ENCODE peak calls at places on chromosomes 12 and 14, in seven cellular contexts. One of them, this sample, is unnamed.

GRCh38 chr12:93419388-93420034 is 22.2 kb downstream of the UBE2N start:
- DNase-seq in fibroblast of mammary gland: peak; percentile 76
- DNase-seq in neural progenitor cell: peak; percentile 42
- DNase-seq in WTC11: no peak
- DNase-seq in stomach: no peak
- DNase-seq in bronchial epithelial cell: peak; percentile 67
- DNase-seq in foreskin keratinocyte: no peak
- DNase-seq in this sample: no peak

GRCh38 chr12:79250186-79250585 is 385.6 kb downstream of the SYT1 start:
- DNase-seq in fibroblast of mammary gland: peak; percentile 45
- DNase-seq in neural progenitor cell: no peak
- DNase-seq in WTC11: no peak
- DNase-seq in stomach: no peak
- DNase-seq in bronchial epithelial cell: peak; percentile 86
- DNase-seq in foreskin keratinocyte: no peak
- DNase-seq in this sample: no peak

GRCh38 chr12:6551496-6552139 is 4.2 kb downstream of the IFFO1 start:
- DNase-seq in fibroblast of mammary gland: peak; percentile 73
- DNase-seq in neural progenitor cell: no peak
- DNase-seq in WTC11: no peak
- DNase-seq in stomach: no peak
- DNase-seq in bronchial epithelial cell: peak; percentile 57
- DNase-seq in foreskin keratinocyte: no peak
- DNase-seq in this sample: no peak

GRCh38 chr14:32332415-32333116 is 3.5 kb downstream of the AKAP6 start:
- DNase-seq in fibroblast of mammary gland: no peak
- DNase-seq in neural progenitor cell: no peak
- DNase-seq in WTC11: no peak
- DNase-seq in stomach: no peak
- DNase-seq in bronchial epithelial cell: peak; percentile 82
- DNase-seq in foreskin keratinocyte: peak; percentile 70
- DNase-seq in this sample: no peak

GRCh38 chr12:13100610-13100881 is 2.9 kb downstream of the GSG1 start:
- DNase-seq in fibroblast of mammary gland: no peak
- DNase-seq in neural progenitor cell: no peak
- DNase-seq in WTC11: no peak
- DNase-seq in stomach: no peak
- DNase-seq in bronchial epithelial cell: no peak
- DNase-seq in foreskin keratinocyte: no peak
- DNase-seq in this sample: no peak

GRCh38 chr12:28770329-28770728 is 378.7 kb upstream of the FAR2 start:
- DNase-seq in fibroblast of mammary gland: peak; percentile 22
- DNase-seq in neural progenitor cell: no peak
- DNase-seq in WTC11: no peak
- DNase-seq in stomach: peak; percentile 27
- DNase-seq in bronchial epithelial cell: peak; percentile 13
- DNase-seq in foreskin keratinocyte: no peak
- DNase-seq in this sample: no peak

GRCh38 chr12:94534761-94535613 is 75.3 kb upstream of the CEP83 start:
- DNase-seq in fibroblast of mammary gland: no peak
- DNase-seq in neural progenitor cell: peak; percentile 70
- DNase-seq in WTC11: no peak
- DNase-seq in stomach: no peak
- DNase-seq in bronchial epithelial cell: no peak
- DNase-seq in foreskin keratinocyte: no peak
- DNase-seq in this sample: peak; percentile 43

GRCh38 chr14:100865682-100866591 is 37.6 kb downstream of the RTL1 start:
- DNase-seq in fibroblast of mammary gland: no peak
- DNase-seq in neural progenitor cell: no peak
- DNase-seq in WTC11: no peak
- DNase-seq in stomach: no peak
- DNase-seq in bronchial epithelial cell: no peak
- DNase-seq in foreskin keratinocyte: no peak
- DNase-seq in this sample: no peak

GRCh38 chr12:15910864-15911696 is at the start of gene DERA:
- DNase-seq in fibroblast of mammary gland: peak; percentile 56
- DNase-seq in neural progenitor cell: peak; percentile 88
- DNase-seq in WTC11: peak; percentile 81
- DNase-seq in stomach: peak; percentile 87
- DNase-seq in bronchial epithelial cell: peak; percentile 66
- DNase-seq in foreskin keratinocyte: peak; percentile 35
- DNase-seq in this sample: peak; percentile 88

DNA sequence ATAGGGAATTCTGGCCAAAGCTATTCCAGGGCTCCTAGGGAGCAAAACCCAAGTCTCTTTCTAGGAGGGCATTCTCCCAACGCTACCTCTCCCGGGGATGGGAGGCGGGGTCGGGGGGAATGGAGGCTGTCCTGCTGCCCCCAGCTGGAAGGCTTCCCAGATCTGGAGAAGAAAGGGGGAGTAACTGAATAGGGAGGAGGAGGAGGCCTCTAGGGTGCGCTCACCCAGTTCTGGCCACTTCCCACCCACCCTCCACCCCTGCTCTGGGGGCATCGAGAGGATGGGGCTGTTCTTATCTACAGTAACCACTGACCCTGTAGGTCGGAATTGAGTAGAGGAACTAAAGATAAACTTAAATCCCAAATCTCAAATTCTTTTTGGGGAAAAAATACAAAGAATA is 577 bp upstream of the RNASE1 start:
- DNase-seq in fibroblast of mammary gland: no peak
- DNase-seq in neural progenitor cell: no peak
- DNase-seq in WTC11: no peak
- DNase-seq in stomach: no peak
- DNase-seq in bronchial epithelial cell: no peak
- DNase-seq in foreskin keratinocyte: no peak
- DNase-seq in this sample: no peak
- TF ChIP-seq CTCF in fibroblast of mammary gland: no peak
- TF ChIP-seq CTCF in neural progenitor cell: no peak
- TF ChIP-seq CTCF in WTC11: no peak
- TF ChIP-seq CTCF in stomach: no peak
- TF ChIP-seq CTCF in bronchial epithelial cell: no peak
- TF ChIP-seq CTCF in foreskin keratinocyte: no peak
- TF ChIP-seq CTCF in this sample: no peak

GRCh38 chr14:83208346-83208745 is 1674.7 kb upstream of the SEL1L start:
- DNase-seq in fibroblast of mammary gland: peak; percentile 5
- DNase-seq in neural progenitor cell: no peak
- DNase-seq in WTC11: no peak
- DNase-seq in stomach: no peak
- DNase-seq in bronchial epithelial cell: peak; percentile 68
- DNase-seq in foreskin keratinocyte: no peak
- DNase-seq in this sample: no peak
- TF ChIP-seq CTCF in fibroblast of mammary gland: no peak
- TF ChIP-seq CTCF in neural progenitor cell: no peak
- TF ChIP-seq CTCF in WTC11: no peak
- TF ChIP-seq CTCF in stomach: no peak
- TF ChIP-seq CTCF in bronchial epithelial cell: no peak
- TF ChIP-seq CTCF in foreskin keratinocyte: no peak
- TF ChIP-seq CTCF in this sample: no peak

GRCh38 chr14:103728721-103729120 is 13.1 kb downstream of the ZFYVE21 start:
- DNase-seq in fibroblast of mammary gland: no peak
- DNase-seq in neural progenitor cell: no peak
- DNase-seq in WTC11: no peak
- DNase-seq in stomach: peak; percentile 69
- DNase-seq in bronchial epithelial cell: peak; percentile 29
- DNase-seq in foreskin keratinocyte: no peak
- DNase-seq in this sample: no peak
- TF ChIP-seq CTCF in fibroblast of mammary gland: no peak
- TF ChIP-seq CTCF in neural progenitor cell: no peak
- TF ChIP-seq CTCF in WTC11: no peak
- TF ChIP-seq CTCF in stomach: no peak
- TF ChIP-seq CTCF in bronchial epithelial cell: peak; percentile 44
- TF ChIP-seq CTCF in foreskin keratinocyte: no peak
- TF ChIP-seq CTCF in this sample: no peak

DNA sequence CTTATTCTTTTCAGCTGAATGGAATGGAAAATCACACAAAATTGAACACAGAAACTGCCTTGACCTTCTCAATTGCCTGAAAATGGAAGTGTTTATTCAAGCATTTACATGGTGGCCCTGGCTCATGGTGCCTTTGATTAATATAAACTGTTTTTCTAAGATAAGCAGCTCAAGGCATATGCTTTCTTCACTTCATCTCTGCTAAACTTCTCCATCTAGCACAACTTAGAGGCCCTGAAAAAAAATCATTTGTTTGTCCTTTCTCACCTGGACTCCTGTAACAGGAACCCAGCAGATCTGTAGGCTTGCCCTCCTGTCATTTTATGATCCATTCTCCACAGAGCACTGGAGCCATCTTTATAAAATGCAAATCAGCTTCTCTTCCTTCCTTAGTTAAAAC is 117.5 kb upstream of the KRR1 start:
- DNase-seq in fibroblast of mammary gland: no peak
- DNase-seq in neural progenitor cell: no peak
- DNase-seq in WTC11: no peak
- DNase-seq in stomach: peak; percentile 28
- DNase-seq in bronchial epithelial cell: no peak
- DNase-seq in foreskin keratinocyte: no peak
- DNase-seq in this sample: no peak
- TF ChIP-seq CTCF in fibroblast of mammary gland: no peak
- TF ChIP-seq CTCF in neural progenitor cell: no peak
- TF ChIP-seq CTCF in WTC11: no peak
- TF ChIP-seq CTCF in stomach: no peak
- TF ChIP-seq CTCF in bronchial epithelial cell: no peak
- TF ChIP-seq CTCF in foreskin keratinocyte: no peak
- TF ChIP-seq CTCF in this sample: no peak

DNA sequence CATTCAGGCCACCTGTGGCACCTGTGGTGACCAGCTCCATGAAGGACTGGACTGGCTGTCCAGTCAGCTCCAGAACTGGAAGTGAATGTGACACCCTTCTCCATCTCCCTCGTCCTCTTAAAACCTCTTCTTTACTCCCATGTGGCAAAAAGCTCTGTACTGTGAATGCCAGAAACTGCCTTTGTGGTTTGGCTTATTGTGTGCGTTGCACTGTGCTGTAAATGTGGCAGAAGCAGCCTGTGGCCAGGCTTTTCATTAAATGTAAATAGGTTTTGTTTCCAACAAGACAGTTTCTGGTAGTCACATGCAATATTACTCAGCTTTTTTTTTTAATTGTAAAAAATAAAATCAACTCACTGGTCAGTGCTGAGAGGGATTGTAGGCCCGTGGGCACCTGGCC is 453.7 kb downstream of the ATP23 start:
- DNase-seq in fibroblast of mammary gland: no peak
- DNase-seq in neural progenitor cell: no peak
- DNase-seq in WTC11: no peak
- DNase-seq in stomach: no peak
- DNase-seq in bronchial epithelial cell: no peak
- DNase-seq in foreskin keratinocyte: no peak
- DNase-seq in this sample: no peak
- TF ChIP-seq CTCF in fibroblast of mammary gland: no peak
- TF ChIP-seq CTCF in neural progenitor cell: no peak
- TF ChIP-seq CTCF in WTC11: no peak
- TF ChIP-seq CTCF in stomach: no peak
- TF ChIP-seq CTCF in bronchial epithelial cell: no peak
- TF ChIP-seq CTCF in foreskin keratinocyte: no peak
- TF ChIP-seq CTCF in this sample: no peak

GRCh38 chr12:14393736-14394135 is 28.3 kb downstream of the ATF7IP start:
- DNase-seq in fibroblast of mammary gland: peak; percentile 47
- DNase-seq in neural progenitor cell: no peak
- DNase-seq in WTC11: no peak
- DNase-seq in stomach: no peak
- DNase-seq in bronchial epithelial cell: no peak
- DNase-seq in foreskin keratinocyte: no peak
- DNase-seq in this sample: no peak

GRCh38 chr12:14395059-14395778 is 29.7 kb downstream of the ATF7IP start:
- DNase-seq in fibroblast of mammary gland: no peak
- DNase-seq in neural progenitor cell: no peak
- DNase-seq in WTC11: no peak
- DNase-seq in stomach: no peak
- DNase-seq in bronchial epithelial cell: no peak
- DNase-seq in foreskin keratinocyte: no peak
- DNase-seq in this sample: no peak

GRCh38 chr12:14390885-14391530 is 25.5 kb downstream of the ATF7IP start:
- DNase-seq in fibroblast of mammary gland: no peak
- DNase-seq in neural progenitor cell: no peak
- DNase-seq in WTC11: no peak
- DNase-seq in stomach: no peak
- DNase-seq in bronchial epithelial cell: no peak
- DNase-seq in foreskin keratinocyte: no peak
- DNase-seq in this sample: no peak

GRCh38 chr12:14396071-14396470 is 30.6 kb downstream of the ATF7IP start:
- DNase-seq in fibroblast of mammary gland: no peak
- DNase-seq in neural progenitor cell: no peak
- DNase-seq in WTC11: no peak
- DNase-seq in stomach: no peak
- DNase-seq in bronchial epithelial cell: no peak
- DNase-seq in foreskin keratinocyte: no peak
- DNase-seq in this sample: no peak

GRCh38 chr12:14394317-14395058 is 29.0 kb downstream of the ATF7IP start:
- DNase-seq in fibroblast of mammary gland: peak; percentile 75
- DNase-seq in neural progenitor cell: peak; percentile 73
- DNase-seq in WTC11: no peak
- DNase-seq in stomach: peak; percentile 38
- DNase-seq in bronchial epithelial cell: peak; percentile 85
- DNase-seq in foreskin keratinocyte: peak; percentile 81
- DNase-seq in this sample: peak; percentile 4
- TF ChIP-seq CTCF in fibroblast of mammary gland: no peak
- TF ChIP-seq CTCF in neural progenitor cell: peak; percentile 20
- TF ChIP-seq CTCF in WTC11: no peak
- TF ChIP-seq CTCF in stomach: no peak
- TF ChIP-seq CTCF in bronchial epithelial cell: no peak
- TF ChIP-seq CTCF in foreskin keratinocyte: peak; percentile 45
- TF ChIP-seq CTCF in this sample: no peak

GRCh38 chr12:107012736-107013425 is 25.9 kb upstream of the MTERF2 start:
- DNase-seq in fibroblast of mammary gland: no peak
- DNase-seq in neural progenitor cell: no peak
- DNase-seq in WTC11: no peak
- DNase-seq in stomach: no peak
- DNase-seq in bronchial epithelial cell: no peak
- DNase-seq in foreskin keratinocyte: no peak
- DNase-seq in this sample: no peak

GRCh38 chr12:107011519-107011918 is 24.6 kb upstream of the MTERF2 start:
- DNase-seq in fibroblast of mammary gland: no peak
- DNase-seq in neural progenitor cell: no peak
- DNase-seq in WTC11: no peak
- DNase-seq in stomach: no peak
- DNase-seq in bronchial epithelial cell: no peak
- DNase-seq in foreskin keratinocyte: no peak
- DNase-seq in this sample: no peak

GRCh38 chr12:107017042-107017441 is 30.1 kb upstream of the MTERF2 start:
- DNase-seq in fibroblast of mammary gland: no peak
- DNase-seq in neural progenitor cell: no peak
- DNase-seq in WTC11: no peak
- DNase-seq in stomach: no peak
- DNase-seq in bronchial epithelial cell: no peak
- DNase-seq in foreskin keratinocyte: no peak
- DNase-seq in this sample: no peak

GRCh38 chr12:107019546-107019945 is 32.6 kb upstream of the MTERF2 start:
- DNase-seq in fibroblast of mammary gland: no peak
- DNase-seq in neural progenitor cell: no peak
- DNase-seq in WTC11: no peak
- DNase-seq in stomach: no peak
- DNase-seq in bronchial epithelial cell: no peak
- DNase-seq in foreskin keratinocyte: no peak
- DNase-seq in this sample: no peak

DNA sequence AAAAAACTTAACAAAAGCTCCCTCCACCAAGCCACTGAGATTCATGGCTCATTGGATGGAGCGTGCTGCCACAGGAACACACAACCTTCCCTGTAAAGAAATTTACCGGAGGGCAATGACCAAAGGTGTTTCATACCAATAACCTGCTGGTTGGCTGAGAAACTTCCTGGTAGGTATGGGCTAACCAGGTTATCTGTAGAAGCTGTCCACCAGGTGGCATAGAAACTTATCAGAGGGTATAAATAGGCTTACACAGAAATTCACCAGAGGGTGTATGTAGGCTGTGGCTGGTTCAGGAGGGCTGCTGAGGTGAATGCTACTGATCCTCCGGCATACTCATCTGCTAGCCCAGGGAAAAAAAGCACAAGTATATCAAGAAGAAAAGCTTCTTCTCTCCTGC is 27.1 kb upstream of the MTERF2 start:
- DNase-seq in fibroblast of mammary gland: no peak
- DNase-seq in neural progenitor cell: no peak
- DNase-seq in WTC11: no peak
- DNase-seq in stomach: peak; percentile 43
- DNase-seq in bronchial epithelial cell: peak; percentile 88
- DNase-seq in foreskin keratinocyte: peak; percentile 73
- DNase-seq in this sample: no peak
- TF ChIP-seq CTCF in fibroblast of mammary gland: no peak
- TF ChIP-seq CTCF in neural progenitor cell: peak; percentile 8
- TF ChIP-seq CTCF in WTC11: no peak
- TF ChIP-seq CTCF in stomach: peak; percentile 29
- TF ChIP-seq CTCF in bronchial epithelial cell: peak; percentile 46
- TF ChIP-seq CTCF in foreskin keratinocyte: peak; percentile 78
- TF ChIP-seq CTCF in this sample: no peak